ENCODE peak calls at places on chromosomes 5 and 9, in seven cellular contexts. P is K562, Z is HCT116, H is HepG2, T is H1, M is GM12878, X is SK-N-SH. D is an unnamed sample.

GRCh38 chr5:157562111-157562581 is 13.4 kb downstream of the ADAM19 start:
- DNase-seq in X (no peak), M (no peak), Z (no peak), T (no peak), H (no peak), P (no peak), D (no peak)

GRCh38 chr5:98308960-98309359 is 464.5 kb upstream of the RGMB start:
- DNase-seq in H (no peak), Z (peak), X (no peak), P (no peak), M (no peak), T (no peak), D (no peak)

GRCh38 chr5:54736003-54736797 is 218.6 kb downstream of the SNX18 start:
- DNase-seq in H (no peak), M (no peak), X (no peak), P (no peak), Z (no peak), T (no peak), D (no peak)

GRCh38 chr5:58245479-58245845 is 214.4 kb downstream of the PLK2 start:
- DNase-seq in H (no peak), M (no peak), T (no peak), P (no peak), Z (no peak), X (no peak), D (no peak)

GRCh38 chr9:79080536-79080935 is 491.2 kb upstream of the TLE4 start:
- DNase-seq in Z (no peak), T (no peak), M (no peak), H (no peak), X (no peak), P (no peak), D (no peak)

GRCh38 chr5:10250804-10251276 is 760 bp downstream of the CCT5 start:
- DNase-seq in T (no peak), H (no peak), M (no peak), X (peak), P (no peak), Z (no peak), D (no peak)

GRCh38 chr5:6434737-6435136 is 13.9 kb upstream of the UBE2QL1 start:
- DNase-seq in M (no peak), T (no peak), H (no peak), P (no peak), Z (no peak), X (no peak), D (no peak)

GRCh38 chr5:169914766-169915165 is 65.5 kb downstream of the INSYN2B start:
- DNase-seq in P (no peak), H (no peak), M (no peak), X (no peak), Z (no peak), T (no peak), D (no peak)

GRCh38 chr5:104179057-104179456 is 616.5 kb upstream of the NUDT12 start:
- DNase-seq in X (peak), M (peak), P (peak), Z (peak), T (peak), H (peak), D (peak)

GRCh38 chr9:27528886-27529315 is 713 bp downstream of the MOB3B start:
- DNase-seq in P (peak), Z (no peak), H (no peak), M (no peak), X (no peak), T (no peak), D (no peak)

GRCh38 chr5:31464081-31464480 is 67.8 kb downstream of the DROSHA start:
- DNase-seq in M (no peak), H (no peak), P (no peak), Z (no peak), X (no peak), T (no peak), D (no peak)

GRCh38 chr5:18944771-18945170 is 1043.2 kb downstream of the CDH18 start:
- DNase-seq in M (no peak), X (no peak), H (no peak), P (no peak), T (no peak), Z (no peak), D (no peak)

GRCh38 chr9:111700776-111701175 is 39.4 kb downstream of the GNG10 start:
- DNase-seq in T (no peak), P (no peak), Z (no peak), X (no peak), M (no peak), H (no peak), D (no peak)

GRCh38 chr5:169197343-169197742 is 103.6 kb downstream of the SLIT3 start:
- DNase-seq in T (no peak), M (no peak), P (no peak), Z (no peak), H (no peak), X (no peak), D (no peak)

GRCh38 chr5:1727571-1727970 is 72.1 kb downstream of the MRPL36 start:
- DNase-seq in P (no peak), T (no peak), Z (no peak), X (peak), H (no peak), M (no peak), D (no peak)

GRCh38 chr5:95619518-95620029 is 313 bp upstream of the GPR150 start:
- DNase-seq in X (no peak), H (no peak), Z (no peak), M (no peak), P (no peak), T (no peak), D (no peak)
- TF ChIP-seq CTCF in X (no peak), H (no peak), Z (no peak), M (no peak), P (no peak), T (no peak), D (no peak)

GRCh38 chr5:77230727-77231469 is 20.4 kb downstream of the PDE8B start:
- DNase-seq in X (no peak), H (no peak), M (no peak), T (no peak), Z (no peak), P (peak), D (no peak)
- TF ChIP-seq SIN3A in X (no peak), H (no peak), M (no peak), T (no peak), Z (no peak), P (no peak), D (no peak)

GRCh38 chr5:41636605-41637004 is 126.2 kb upstream of the PLCXD3 start:
- DNase-seq in M (no peak), X (peak), H (peak), Z (peak), T (no peak), P (no peak), D (no peak)
- TF ChIP-seq CTCF in M (no peak), X (peak), H (peak), Z (no peak), T (peak), P (peak), D (peak)

GRCh38 chr9:131657890-131658752 is 81.8 kb downstream of the RAPGEF1 start:
- DNase-seq in T (no peak), H (peak), P (no peak), M (no peak), X (no peak), Z (peak), D (peak)
- TF ChIP-seq SIN3A in T (no peak), H (no peak), P (no peak), M (no peak), X (no peak), Z (no peak), D (no peak)

GRCh38 chr5:171340042-171340441 is 31.0 kb downstream of the TLX3 start:
- DNase-seq in T (no peak), Z (no peak), H (no peak), P (no peak), M (no peak), X (no peak), D (no peak)

GRCh38 chr5:171335616-171336015 is 26.6 kb downstream of the TLX3 start:
- DNase-seq in M (no peak), X (no peak), H (no peak), T (no peak), Z (no peak), P (no peak), D (no peak)

GRCh38 chr5:171336486-171337206 is 27.6 kb downstream of the TLX3 start:
- DNase-seq in Z (peak), M (no peak), H (no peak), P (no peak), T (no peak), X (no peak), D (peak)

GRCh38 chr5:171340491-171340890 is 31.4 kb downstream of the TLX3 start:
- DNase-seq in X (no peak), T (no peak), M (no peak), Z (no peak), H (peak), P (no peak), D (no peak)

GRCh38 chr5:171337207-171337562 is 28.1 kb downstream of the TLX3 start:
- DNase-seq in T (no peak), H (no peak), Z (no peak), X (no peak), P (no peak), M (no peak), D (no peak)
- TF ChIP-seq CTCF in T (no peak), H (no peak), Z (peak), X (no peak), P (no peak), M (no peak), D (peak)

GRCh38 chr5:148841519-148841918 is 15.1 kb downstream of the ADRB2 start:
- DNase-seq in X (no peak), P (no peak), M (no peak), T (no peak), Z (no peak), H (no peak), D (no peak)

GRCh38 chr5:148843510-148844318 is 17.3 kb downstream of the ADRB2 start:
- DNase-seq in T (no peak), Z (no peak), M (no peak), X (no peak), P (no peak), H (no peak), D (no peak)

GRCh38 chr5:148842161-148842560 is 15.8 kb downstream of the ADRB2 start:
- DNase-seq in M (no peak), T (no peak), Z (no peak), P (no peak), X (no peak), H (no peak), D (no peak)

GRCh38 chr5:148846930-148847329 is 20.5 kb downstream of the ADRB2 start:
- DNase-seq in T (no peak), X (no peak), M (no peak), Z (no peak), H (no peak), P (no peak), D (no peak)

GRCh38 chr5:148844433-148845279 is 18.2 kb downstream of the ADRB2 start:
- DNase-seq in Z (no peak), M (no peak), P (no peak), T (no peak), H (no peak), X (no peak), D (no peak)
- TF ChIP-seq SIN3A in Z (no peak), M (no peak), P (no peak), T (no peak), H (no peak), X (no peak), D (no peak)

GRCh38 chr9:130662927-130663257 is 1.5 kb upstream of the PRDM12 start:
- DNase-seq in M (no peak), Z (no peak), P (no peak), X (peak), H (no peak), T (no peak), D (no peak)

GRCh38 chr9:130661461-130662098 is 2.8 kb upstream of the PRDM12 start:
- DNase-seq in Z (no peak), M (no peak), P (no peak), T (no peak), H (no peak), X (peak), D (no peak)

GRCh38 chr9:130663258-130664171 is 879 bp upstream of the PRDM12 start:
- DNase-seq in Z (no peak), T (no peak), X (peak), H (no peak), M (no peak), P (no peak), D (no peak)

GRCh38 chr9:130660683-130661460 is 3.5 kb upstream of the PRDM12 start:
- DNase-seq in P (peak), Z (no peak), X (peak), T (no peak), M (no peak), H (no peak), D (no peak)

GRCh38 chr9:130662099-130662926 is 2.1 kb upstream of the PRDM12 start:
- DNase-seq in Z (no peak), T (no peak), M (no peak), H (no peak), X (peak), P (no peak), D (no peak)
- TF ChIP-seq CTCF in Z (no peak), T (peak), M (no peak), H (peak), X (no peak), P (no peak), D (no peak)

DNA sequence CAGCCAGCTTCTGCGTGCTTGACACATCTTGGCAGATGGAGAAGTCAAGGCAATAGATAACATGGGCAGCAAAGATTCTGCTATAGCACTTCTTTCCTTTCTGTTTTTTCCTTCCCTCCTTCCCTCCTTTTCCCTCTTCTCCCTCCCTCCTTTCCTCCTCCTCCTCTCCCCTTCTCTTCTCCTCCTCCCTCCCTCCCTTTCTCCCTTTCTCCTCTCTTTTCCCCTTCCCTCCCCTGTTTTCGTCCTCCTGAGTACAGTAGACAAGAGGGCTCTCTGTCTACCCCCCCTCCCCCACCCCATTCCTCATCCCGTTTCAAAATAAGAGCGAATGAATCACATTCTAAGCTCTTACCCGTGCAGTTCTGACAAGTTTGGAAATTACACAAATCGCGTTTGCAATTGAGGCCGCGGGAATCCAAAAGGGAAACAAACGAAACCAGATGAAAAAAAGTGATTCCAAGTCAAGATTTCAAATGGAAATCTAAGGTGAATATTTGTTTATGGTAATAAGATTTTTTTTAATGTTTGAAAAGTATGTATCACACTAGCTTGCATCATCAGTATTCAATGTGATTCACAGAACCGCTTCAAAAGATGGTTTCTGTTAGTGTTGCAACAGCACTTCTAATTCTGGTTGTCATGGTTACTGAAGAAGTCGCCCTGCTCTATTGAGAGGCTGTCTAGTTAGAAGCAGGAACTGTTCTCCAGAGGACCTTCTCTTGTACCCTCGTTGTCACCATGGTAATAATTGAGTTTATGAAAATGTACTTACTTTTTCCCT is 1.3 kb downstream of the NIM1K start:
- DNase-seq in Z (peak), H (peak), T (no peak), M (no peak), P (peak), X (peak), D (peak)
- TF ChIP-seq SIN3A in Z (no peak), H (no peak), T (no peak), M (no peak), P (no peak), X (no peak), D (no peak)

DNA sequence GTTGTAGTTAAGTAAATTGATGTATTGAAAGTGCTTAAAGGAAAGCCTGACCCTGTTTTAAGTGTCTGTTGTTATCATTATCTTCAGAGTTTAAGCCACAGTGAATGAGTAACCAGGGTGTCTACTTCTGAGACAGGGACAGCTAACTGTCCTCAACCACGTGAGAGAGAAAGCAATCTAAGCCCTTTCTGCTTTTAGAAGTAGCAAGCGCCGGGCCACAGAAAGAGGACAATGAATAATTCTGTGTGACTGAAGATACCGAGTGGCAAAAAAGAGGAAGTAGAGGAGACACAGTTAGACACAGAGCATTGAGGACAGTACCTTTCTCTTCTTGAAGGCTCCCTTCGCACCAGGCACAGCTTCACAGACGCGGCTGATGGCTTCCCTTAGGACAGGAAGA is 86.3 kb downstream of the S1PR3 start:
- DNase-seq in P (no peak), T (no peak), H (no peak), X (no peak), Z (no peak), M (no peak), D (no peak)
- TF ChIP-seq CTCF in P (no peak), T (no peak), H (no peak), X (no peak), Z (no peak), M (no peak), D (no peak)

GRCh38 chr5:128491291-128491690 is 46.8 kb downstream of the FBN2 start:
- DNase-seq in H (no peak), X (no peak), Z (no peak), P (no peak), M (no peak), T (no peak), D (no peak)

GRCh38 chr5:128487041-128487440 is 51.0 kb downstream of the FBN2 start:
- DNase-seq in H (no peak), Z (no peak), P (no peak), T (no peak), M (no peak), X (no peak), D (no peak)
- TF ChIP-seq SIN3A in H (no peak), Z (no peak), P (no peak), T (no peak), M (no peak), X (no peak), D (no peak)